ENCODE peak calls at places on chromosomes 4 and X, in four cellular contexts. N, V, B and G are unnamed samples.

GRCh38 chr4:140061883-140062282 is 92.1 kb downstream of the MAML3 start:
- DNase-seq in N (no peak), V (no peak), B (no peak), G (no peak)

GRCh38 chr4:14701389-14701788 is 300.9 kb upstream of the CPEB2 start:
- DNase-seq in N (no peak), V (no peak), B (no peak), G (no peak)

GRCh38 chr4:39825741-39826231 is 127.8 kb downstream of the UBE2K start:
- DNase-seq in N (no peak), V (no peak), B (no peak), G (no peak)

GRCh38 chr4:9781343-9782135 is at the start of gene DRD5:
- DNase-seq in N (no peak), V (no peak), B (no peak), G (no peak)

GRCh38 chr4:123017636-123018390 is 95.4 kb upstream of the NUDT6 start:
- DNase-seq in N (no peak), V (peak), B (no peak), G (no peak)

GRCh38 chrX:34299451-34299967 is 167.4 kb upstream of the FAM47A start:
- DNase-seq in N (no peak), V (no peak), B (no peak), G (no peak)

GRCh38 chr4:85725727-85726170 is 250.8 kb downstream of the ARHGAP24 start:
- DNase-seq in N (peak), V (no peak), B (peak), G (peak)

GRCh38 chr4:2059034-2059725 is at the start of gene NAT8L:
- DNase-seq in N (no peak), V (no peak), B (no peak), G (no peak)

GRCh38 chr4:54837576-54838140 is 179.9 kb downstream of the KIT start:
- DNase-seq in N (no peak), V (no peak), B (no peak), G (no peak)

GRCh38 chrX:104707572-104707971 is 141.6 kb downstream of the IL1RAPL2 start:
- DNase-seq in N (no peak), V (no peak), B (no peak), G (no peak)

GRCh38 chr4:152310223-152310622 is 225.7 kb downstream of the FBXW7 start:
- DNase-seq in N (no peak), V (peak), B (no peak), G (peak)

GRCh38 chrX:123989235-123989634 is 27.7 kb downstream of the STAG2 start:
- DNase-seq in N (no peak), V (no peak), B (no peak), G (no peak)

GRCh38 chr4:99077177-99077576 is 11.4 kb downstream of the ADH5 start:
- DNase-seq in N (no peak), V (no peak), B (no peak), G (no peak)

GRCh38 chrX:1492421-1493012 is 39.8 kb upstream of the ASMTL start:
- DNase-seq in N (no peak), V (no peak), B (no peak), G (no peak)

GRCh38 chr4:70518716-70519115 is 347 bp downstream of the AMTN start:
- DNase-seq in N (no peak), V (no peak), B (no peak), G (no peak)

GRCh38 chrX:76279007-76279406 is 106.1 kb downstream of the PBDC1 start:
- DNase-seq in N (no peak), V (no peak), B (peak), G (peak)

GRCh38 chr4:8917868-8918783 is 46.5 kb upstream of the HMX1 start:
- DNase-seq in N (no peak), V (no peak), B (peak), G (peak)

GRCh38 chrX:86002076-86002896 is 45.1 kb downstream of the CHM start:
- DNase-seq in N (no peak), V (no peak), B (peak), G (peak)

GRCh38 chr4:150581611-150582010 is 340 bp upstream of the MAB21L2 start:
- DNase-seq in N (no peak), V (no peak), B (peak), G (no peak)

GRCh38 chrX:48703642-48704481 is 7.3 kb downstream of the SUV39H1 start:
- DNase-seq in N (no peak), V (peak), B (no peak), G (no peak)

GRCh38 chr4:100295792-100296191 is 105.5 kb upstream of the DDIT4L start:
- DNase-seq in N (no peak), V (no peak), B (no peak), G (peak)

GRCh38 chr4:83686166-83686565 is 150.3 kb downstream of the GPAT3 start:
- DNase-seq in N (no peak), V (peak), B (no peak), G (no peak)

GRCh38 chr4:184921456-184921855 is 95.7 kb upstream of the ACSL1 start:
- DNase-seq in N (no peak), V (no peak), B (no peak), G (no peak)

GRCh38 chrX:17595456-17596035 is 141.7 kb upstream of the SCML1 start:
- DNase-seq in N (no peak), V (peak), B (no peak), G (peak)

GRCh38 chr4:148774134-148774533 is 331.9 kb upstream of the NR3C2 start:
- DNase-seq in N (no peak), V (no peak), B (no peak), G (no peak)

GRCh38 chrX:77441479-77441878 is 5.7 kb upstream of the FGF16 start:
- DNase-seq in N (no peak), V (no peak), B (no peak), G (no peak)

GRCh38 chr4:15851969-15852368 is 73.8 kb downstream of the CD38 start:
- DNase-seq in N (no peak), V (no peak), B (no peak), G (no peak)

GRCh38 chr4:15852524-15852923 is 74.4 kb downstream of the CD38 start:
- DNase-seq in N (no peak), V (no peak), B (no peak), G (no peak)

GRCh38 chr4:15847746-15848145 is 69.6 kb downstream of the CD38 start:
- DNase-seq in N (no peak), V (no peak), B (no peak), G (no peak)

GRCh38 chr4:15853345-15853744 is 75.2 kb downstream of the CD38 start:
- DNase-seq in N (no peak), V (no peak), B (no peak), G (no peak)

DNA sequence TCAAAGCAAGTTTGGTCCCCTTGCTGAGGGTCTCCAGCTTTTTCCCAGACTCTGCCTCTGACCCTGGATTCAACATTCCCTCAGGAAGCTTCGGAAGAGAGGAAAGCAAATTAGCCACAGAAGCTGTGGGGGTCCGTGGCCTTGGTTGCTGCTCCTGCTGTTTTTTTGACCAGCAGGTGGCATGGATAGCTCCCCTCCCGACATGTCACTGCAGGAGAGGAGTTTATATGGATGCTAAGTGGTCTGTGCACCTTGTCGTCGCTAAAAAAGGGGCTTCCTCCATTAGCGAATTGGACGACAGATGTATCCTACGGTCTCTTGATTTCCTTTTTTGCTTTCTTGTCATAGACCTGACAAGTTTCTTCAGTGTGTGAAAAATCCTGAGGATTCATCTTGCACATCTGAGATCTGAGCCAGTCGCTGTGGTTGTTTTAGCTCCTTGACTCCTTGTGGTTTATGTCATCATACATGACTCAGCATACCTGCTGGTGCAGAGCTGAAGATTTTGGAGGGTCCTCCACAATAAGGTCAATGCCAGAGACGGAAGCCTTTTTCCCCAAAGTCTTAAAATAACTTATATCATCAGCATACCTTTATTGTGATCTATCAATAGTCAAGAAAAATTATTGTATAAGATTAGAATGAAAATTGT is 70.2 kb downstream of the CD38 start:
- DNase-seq in N (no peak), V (no peak), B (no peak), G (no peak)
- TF ChIP-seq CTCF in N (no peak), V (no peak), B (no peak), G (no peak)

DNA sequence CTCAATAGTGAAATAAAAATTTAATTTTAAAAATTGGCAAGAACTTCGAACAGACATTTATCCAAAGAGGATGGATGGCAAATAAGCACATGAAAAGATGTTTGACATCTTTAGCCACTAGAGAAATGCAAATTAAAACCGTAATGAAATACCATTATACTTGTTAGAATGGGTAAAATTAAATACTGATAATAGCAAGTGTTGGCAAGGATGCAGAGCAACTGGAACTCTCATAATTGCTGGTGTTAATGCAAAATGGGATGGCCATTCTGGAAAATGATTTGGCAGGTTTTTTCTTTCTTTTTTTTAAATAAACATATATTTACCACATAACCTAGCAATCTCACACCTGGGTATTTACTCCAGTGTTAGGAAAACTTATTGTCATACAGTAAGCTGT is 51.7 kb downstream of the HERC3 start:
- DNase-seq in N (no peak), V (no peak), B (no peak), G (no peak)
- H3K4me3 ChIP-seq in N (no peak), V (no peak), B (no peak), G (no peak)

DNA sequence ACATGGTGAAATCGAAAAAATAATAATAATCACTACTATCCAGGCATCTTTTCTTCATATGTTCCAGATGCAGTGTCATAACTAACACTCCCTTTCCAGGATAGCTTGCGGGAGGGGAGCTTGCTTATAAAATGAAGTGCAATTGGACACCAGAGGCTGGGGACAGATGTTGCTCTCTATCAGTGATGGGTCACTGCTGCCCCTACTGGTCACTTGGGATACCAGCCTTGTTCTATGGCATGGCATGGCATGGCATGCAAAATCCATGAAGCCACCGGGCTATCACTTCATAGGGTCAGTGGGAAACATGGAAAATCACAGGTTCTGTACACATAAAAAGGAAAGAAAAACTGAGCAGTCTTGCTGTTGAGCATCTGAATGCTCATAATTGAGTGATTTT is 168.1 kb downstream of the GLRA2 start:
- DNase-seq in N (no peak), V (no peak), B (peak), G (peak)
- TF ChIP-seq CTCF in N (peak), V (peak), B (peak), G (peak)

GRCh38 chrX:133984857-133985163 is 584 bp downstream of the GPC3 start:
- DNase-seq in N (no peak), V (no peak), B (no peak), G (no peak)

GRCh38 chrX:133983243-133983973 is 2.0 kb downstream of the GPC3 start:
- DNase-seq in N (no peak), V (no peak), B (no peak), G (no peak)

GRCh38 chrX:133985164-133986007 is at the start of gene GPC3:
- DNase-seq in N (no peak), V (no peak), B (peak), G (no peak)

GRCh38 chrX:133986008-133986683 is 752 bp upstream of the GPC3 start:
- DNase-seq in N (no peak), V (no peak), B (no peak), G (no peak)

GRCh38 chrX:133983974-133984578 is 1.3 kb downstream of the GPC3 start:
- DNase-seq in N (no peak), V (no peak), B (no peak), G (no peak)
- H3K4me3 ChIP-seq in N (no peak), V (no peak), B (no peak), G (no peak)

GRCh38 chrX:148940411-148940996 is 440.1 kb downstream of the AFF2 start:
- DNase-seq in N (no peak), V (no peak), B (no peak), G (no peak)
- TF ChIP-seq CTCF in N (no peak), V (no peak), B (no peak), G (no peak)

GRCh38 chrX:136147966-136148365 is 633 bp downstream of the FHL1 start:
- DNase-seq in N (no peak), V (no peak), B (no peak), G (no peak)

GRCh38 chrX:136143714-136144113 is 3.6 kb upstream of the FHL1 start:
- DNase-seq in N (no peak), V (no peak), B (no peak), G (no peak)

GRCh38 chrX:136146614-136147319 is 566 bp upstream of the FHL1 start:
- DNase-seq in N (no peak), V (no peak), B (no peak), G (no peak)

GRCh38 chrX:136147320-136147901 is at the start of gene FHL1:
- DNase-seq in N (no peak), V (no peak), B (peak), G (no peak)

DNA sequence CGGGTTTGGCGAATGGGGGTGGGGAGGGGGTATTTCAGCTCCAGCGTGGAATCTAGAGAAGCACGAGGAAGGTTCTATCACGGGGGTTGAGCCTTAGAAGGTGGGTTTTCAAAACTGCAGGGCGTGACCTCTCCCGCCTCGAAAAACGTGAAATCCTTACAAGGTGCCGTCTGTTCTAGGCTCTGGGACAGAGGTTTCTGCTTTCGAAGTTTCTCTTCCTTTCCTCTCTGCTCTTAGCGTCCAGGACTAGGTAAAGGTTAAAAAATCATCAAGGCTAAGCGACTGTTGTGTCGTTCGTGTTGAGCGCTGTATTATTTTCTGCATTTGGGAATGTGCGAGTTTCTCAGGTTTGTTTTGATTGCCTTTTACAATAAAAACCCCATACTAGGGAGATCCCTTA is 1.1 kb downstream of the FHL1 start:
- DNase-seq in N (no peak), V (no peak), B (no peak), G (no peak)
- H3K4me3 ChIP-seq in N (no peak), V (peak), B (peak), G (no peak)

DNA sequence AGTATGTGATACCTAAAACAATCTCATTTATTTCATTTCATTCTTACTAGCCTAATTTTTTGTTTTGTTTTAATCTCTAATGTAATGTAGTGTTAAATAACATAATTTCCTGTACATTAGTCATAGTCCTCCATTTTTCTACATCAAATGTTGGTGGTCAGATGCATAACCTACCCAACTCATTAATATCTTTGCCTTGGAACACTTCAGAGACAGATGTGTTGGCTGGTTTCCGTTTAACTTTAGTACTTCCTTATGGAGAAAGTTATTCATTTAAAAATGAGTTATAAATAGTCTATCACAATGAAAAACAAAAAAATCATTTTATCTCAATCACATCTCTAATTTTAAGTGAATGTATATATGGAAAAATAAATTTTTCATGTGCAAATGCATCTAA is 190.2 kb downstream of the ANTXR2 start:
- DNase-seq in N (no peak), V (no peak), B (no peak), G (no peak)
- TF ChIP-seq CTCF in N (no peak), V (no peak), B (no peak), G (no peak)